ENCODE peak calls at places on chromosomes 13 and 19, in six cellular contexts. One of them, this sample, is unnamed.

GRCh38 chr13:101149735-101150380 is 266.4 kb downstream of the NALCN start:
- DNase-seq in foreskin fibroblast: peak; percentile 57
- DNase-seq in foreskin keratinocyte: no peak
- DNase-seq in germinal center: no peak
- DNase-seq in T-helper 17 cell: no peak
- DNase-seq in NCI-H1694 treated with DMSO at 0.1 percent for 48 hours: no peak
- DNase-seq in this sample: peak; percentile 50

GRCh38 chr13:92317066-92317465 is 909.5 kb upstream of the GPC6 start:
- DNase-seq in germinal center: no peak
- DNase-seq in foreskin fibroblast: no peak
- DNase-seq in NCI-H1694 treated with DMSO at 0.1 percent for 48 hours: no peak
- DNase-seq in foreskin keratinocyte: no peak
- DNase-seq in T-helper 17 cell: no peak
- DNase-seq in this sample: no peak

GRCh38 chr13:110560606-110561334 is 752 bp downstream of the RAB20 start:
- DNase-seq in germinal center: no peak
- DNase-seq in foreskin keratinocyte: no peak
- DNase-seq in foreskin fibroblast: peak; percentile 16
- DNase-seq in NCI-H1694 treated with DMSO at 0.1 percent for 48 hours: no peak
- DNase-seq in T-helper 17 cell: no peak
- DNase-seq in this sample: peak; percentile 45

GRCh38 chr13:33662392-33662791 is 155.6 kb upstream of the RFC3 start:
- DNase-seq in foreskin keratinocyte: no peak
- DNase-seq in NCI-H1694 treated with DMSO at 0.1 percent for 48 hours: no peak
- DNase-seq in T-helper 17 cell: no peak
- DNase-seq in foreskin fibroblast: no peak
- DNase-seq in germinal center: no peak
- DNase-seq in this sample: no peak

GRCh38 chr13:94419304-94419943 is 60.1 kb downstream of the DCT start:
- DNase-seq in NCI-H1694 treated with DMSO at 0.1 percent for 48 hours: no peak
- DNase-seq in foreskin keratinocyte: peak; percentile 30
- DNase-seq in foreskin fibroblast: peak; percentile 82
- DNase-seq in T-helper 17 cell: no peak
- DNase-seq in germinal center: no peak
- DNase-seq in this sample: peak; percentile 40

GRCh38 chr13:112690242-112690943 is 555 bp downstream of the ATP11A start:
- DNase-seq in foreskin fibroblast: no peak
- DNase-seq in T-helper 17 cell: no peak
- DNase-seq in NCI-H1694 treated with DMSO at 0.1 percent for 48 hours: no peak
- DNase-seq in foreskin keratinocyte: no peak
- DNase-seq in germinal center: peak; percentile 47
- DNase-seq in this sample: peak; percentile 56

GRCh38 chr19:53772943-53773342 is 51.2 kb downstream of the NLRP12 start:
- DNase-seq in T-helper 17 cell: no peak
- DNase-seq in foreskin keratinocyte: peak; percentile 18
- DNase-seq in germinal center: peak; percentile 20
- DNase-seq in foreskin fibroblast: peak; percentile 35
- DNase-seq in NCI-H1694 treated with DMSO at 0.1 percent for 48 hours: peak; percentile 4
- DNase-seq in this sample: peak; percentile 62

GRCh38 chr13:72435251-72435650 is 292.2 kb downstream of the MZT1 start:
- DNase-seq in germinal center: no peak
- DNase-seq in foreskin keratinocyte: no peak
- DNase-seq in T-helper 17 cell: no peak
- DNase-seq in foreskin fibroblast: no peak
- DNase-seq in NCI-H1694 treated with DMSO at 0.1 percent for 48 hours: no peak
- DNase-seq in this sample: no peak

GRCh38 chr13:23984541-23984940 is 87.2 kb upstream of the C1QTNF9B start:
- DNase-seq in foreskin fibroblast: no peak
- DNase-seq in foreskin keratinocyte: peak; percentile 56
- DNase-seq in NCI-H1694 treated with DMSO at 0.1 percent for 48 hours: no peak
- DNase-seq in T-helper 17 cell: no peak
- DNase-seq in germinal center: no peak
- DNase-seq in this sample: no peak

GRCh38 chr13:29524176-29524575 is 71.3 kb downstream of the SLC7A1 start:
- DNase-seq in NCI-H1694 treated with DMSO at 0.1 percent for 48 hours: no peak
- DNase-seq in foreskin keratinocyte: no peak
- DNase-seq in germinal center: no peak
- DNase-seq in T-helper 17 cell: no peak
- DNase-seq in foreskin fibroblast: no peak
- DNase-seq in this sample: no peak

GRCh38 chr13:36282818-36283432 is 14.7 kb downstream of the CCDC169 start:
- DNase-seq in T-helper 17 cell: no peak
- DNase-seq in foreskin keratinocyte: no peak
- DNase-seq in foreskin fibroblast: peak; percentile 23
- DNase-seq in germinal center: no peak
- DNase-seq in NCI-H1694 treated with DMSO at 0.1 percent for 48 hours: peak; percentile 52
- DNase-seq in this sample: peak; percentile 24

GRCh38 chr19:27971071-27971470 is 1241.9 kb downstream of the UQCRFS1 start:
- DNase-seq in foreskin fibroblast: no peak
- DNase-seq in foreskin keratinocyte: peak; percentile 41
- DNase-seq in germinal center: no peak
- DNase-seq in T-helper 17 cell: no peak
- DNase-seq in NCI-H1694 treated with DMSO at 0.1 percent for 48 hours: no peak
- DNase-seq in this sample: peak; percentile 12

GRCh38 chr13:89969996-89970709 is 1377.3 kb upstream of the MIR17HG start:
- DNase-seq in foreskin keratinocyte: no peak
- DNase-seq in foreskin fibroblast: no peak
- DNase-seq in T-helper 17 cell: no peak
- DNase-seq in germinal center: no peak
- DNase-seq in NCI-H1694 treated with DMSO at 0.1 percent for 48 hours: no peak
- DNase-seq in this sample: no peak

GRCh38 chr19:9586764-9587163 is 2.5 kb upstream of the ZNF121 start:
- DNase-seq in foreskin fibroblast: peak; percentile 40
- DNase-seq in T-helper 17 cell: peak; percentile 52
- DNase-seq in NCI-H1694 treated with DMSO at 0.1 percent for 48 hours: peak; percentile 8
- DNase-seq in germinal center: peak; percentile 50
- DNase-seq in foreskin keratinocyte: peak; percentile 40
- DNase-seq in this sample: peak; percentile 23

GRCh38 chr13:104008075-104008474 is 941.9 kb upstream of the SLC10A2 start:
- DNase-seq in T-helper 17 cell: no peak
- DNase-seq in NCI-H1694 treated with DMSO at 0.1 percent for 48 hours: no peak
- DNase-seq in foreskin keratinocyte: no peak
- DNase-seq in germinal center: no peak
- DNase-seq in foreskin fibroblast: no peak
- DNase-seq in this sample: no peak

This sample was measured in AG08396.